ENCODE peak calls at places on chromosomes 5 and 9, in nine cellular contexts. H, Y, I, D, P, A, J, Q and B are unnamed samples.

GRCh38 chr5:39494099-39494498 is 69.3 kb upstream of the DAB2 start:
- DNase-seq in J (no peak), P (no peak), Y (no peak), A (no peak), D (no peak), H (no peak), I (no peak), Q (no peak), B (no peak)

GRCh38 chr5:10149911-10150310 is 99.8 kb downstream of the ATPSCKMT start:
- DNase-seq in Y (no peak), Q (no peak), A (no peak), J (no peak), H (no peak), P (no peak), D (no peak), I (no peak), B (no peak)

GRCh38 chr5:6745706-6746217 is 32.5 kb downstream of the TENT4A start:
- DNase-seq in Y (no peak), P (peak; percentile 46), H (no peak), Q (no peak), J (peak; percentile 64), I (peak; percentile 79), D (no peak), A (no peak), B (no peak)

GRCh38 chr9:109001275-109001676 is 12.0 kb downstream of the CTNNAL1 start:
- DNase-seq in P (peak; percentile 47), J (no peak), Y (no peak), Q (no peak), D (no peak), H (no peak), A (no peak), I (peak; percentile 93), B (no peak)

GRCh38 chr5:112533315-112533867 is 114.3 kb upstream of the EPB41L4A start:
- DNase-seq in P (peak; percentile 40), I (no peak), J (no peak), Q (no peak), A (no peak), H (no peak), D (no peak), Y (no peak), B (no peak)

GRCh38 chr5:124402144-124402581 is 344.3 kb downstream of the ZNF608 start:
- DNase-seq in D (peak; percentile 82), I (peak; percentile 60), J (no peak), A (no peak), H (no peak), Y (peak; percentile 69), P (no peak), Q (no peak), B (no peak)

GRCh38 chr5:176391999-176392398 is 3.4 kb downstream of the HIGD2A start:
- DNase-seq in A (peak; percentile 23), P (no peak), I (no peak), Q (peak; percentile 5), D (no peak), Y (no peak), H (no peak), J (no peak), B (no peak)

GRCh38 chr5:127757576-127757975 is 54.4 kb downstream of the CCDC192 start:
- DNase-seq in P (peak; percentile 59), D (no peak), A (no peak), Y (no peak), Q (no peak), I (peak; percentile 64), J (no peak), H (no peak), B (peak; percentile 43)

GRCh38 chr5:95032801-95033200 is 252.1 kb downstream of the MCTP1 start:
- DNase-seq in P (no peak), A (no peak), D (no peak), H (no peak), J (no peak), I (no peak), Y (no peak), Q (no peak), B (no peak)

GRCh38 chr5:139378941-139379361 is 4.1 kb downstream of the SLC23A1 start:
- DNase-seq in I (no peak), H (no peak), D (peak; percentile 56), P (no peak), Y (no peak), Q (no peak), A (no peak), J (no peak), B (no peak)

GRCh38 chr9:121282309-121283071 is 14.5 kb downstream of the GSN start:
- DNase-seq in P (no peak), Y (peak; percentile 48), H (no peak), I (peak; percentile 96), A (peak; percentile 79), J (no peak), D (no peak), Q (peak; percentile 70), B (no peak)

GRCh38 chr9:121281614-121282291 is 13.8 kb downstream of the GSN start:
- DNase-seq in Q (peak; percentile 90), D (no peak), I (peak; percentile 82), H (no peak), P (peak; percentile 71), J (no peak), A (peak; percentile 87), Y (peak; percentile 92), B (no peak)

GRCh38 chr9:121283072-121283398 is 15.1 kb downstream of the GSN start:
- DNase-seq in A (no peak), Y (no peak), P (no peak), Q (no peak), J (no peak), H (no peak), D (no peak), I (no peak), B (no peak)

GRCh38 chr9:121279841-121280388 is 12.0 kb downstream of the GSN start:
- DNase-seq in D (no peak), P (no peak), Y (no peak), A (peak; percentile 32), H (no peak), Q (no peak), J (no peak), I (no peak), B (no peak)

GRCh38 chr9:121280715-121281613 is 13.0 kb downstream of the GSN start:
- DNase-seq in J (no peak), I (no peak), D (peak; percentile 50), Y (no peak), P (no peak), H (no peak), A (no peak), Q (no peak), B (no peak)
- TF ChIP-seq CTCF in J (no peak), I (no peak), D (no peak), Y (no peak), P (no peak), H (no peak), A (no peak), Q (no peak), B (no peak)

GRCh38 chr5:56358046-56358445 is 124.9 kb upstream of the ANKRD55 start:
- DNase-seq in I (no peak), Y (no peak), D (no peak), A (no peak), P (no peak), H (no peak), J (no peak), Q (no peak), B (no peak)

GRCh38 chr5:56359429-56359781 is 126.3 kb upstream of the ANKRD55 start:
- DNase-seq in A (no peak), I (no peak), Q (no peak), Y (no peak), J (no peak), P (no peak), D (no peak), H (no peak), B (no peak)

GRCh38 chr5:56357426-56357825 is 124.3 kb upstream of the ANKRD55 start:
- DNase-seq in I (no peak), P (no peak), Y (no peak), D (no peak), Q (no peak), J (no peak), H (no peak), A (no peak), B (no peak)

GRCh38 chr5:56359809-56360685 is 126.9 kb upstream of the ANKRD55 start:
- DNase-seq in Y (no peak), I (no peak), A (no peak), D (no peak), Q (no peak), H (no peak), P (no peak), J (no peak), B (no peak)

DNA sequence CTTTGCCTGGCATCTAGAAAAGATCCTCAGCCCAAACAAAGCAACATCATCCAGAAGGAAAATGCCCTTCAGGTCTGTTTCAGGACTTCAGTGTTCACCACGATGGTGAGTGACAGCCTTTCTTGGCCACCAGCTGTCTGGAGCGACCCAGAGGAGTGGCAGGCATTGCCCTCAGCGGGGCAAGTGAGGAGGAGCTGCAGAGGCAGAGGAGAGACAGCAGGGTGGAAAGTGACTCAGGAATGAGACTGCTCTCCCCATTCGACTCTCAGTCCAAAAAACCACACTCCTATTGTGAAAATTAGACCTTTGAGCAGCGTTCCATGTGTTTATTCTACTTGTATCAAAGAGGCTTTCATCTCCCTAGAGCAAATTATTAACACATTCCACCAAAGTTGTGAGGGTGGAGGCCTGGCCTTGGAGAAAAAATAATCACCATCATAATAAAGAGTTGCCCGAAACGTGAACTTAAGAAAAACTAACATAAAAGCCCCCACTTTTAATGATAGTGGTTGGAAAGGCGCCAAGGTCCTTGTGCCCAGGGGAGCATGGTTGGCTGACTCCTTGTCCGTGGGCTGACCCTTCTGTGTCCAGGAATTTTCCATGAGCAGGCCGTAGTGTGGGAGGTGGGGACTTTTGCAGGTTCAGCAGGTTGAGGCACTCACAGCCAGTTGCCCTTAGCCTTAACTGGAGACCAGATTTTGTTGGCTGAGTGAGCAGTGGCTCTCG is 125.7 kb upstream of the ANKRD55 start:
- DNase-seq in Q (peak; percentile 92), I (peak; percentile 45), P (peak; percentile 67), Y (no peak), J (no peak), A (no peak), H (no peak), D (no peak), B (no peak)
- TF ChIP-seq CTCF in Q (no peak), I (no peak), P (no peak), Y (no peak), J (no peak), A (no peak), H (no peak), D (no peak), B (no peak)

GRCh38 chr9:88533951-88534455 is 975 bp upstream of the NXNL2 start:
- DNase-seq in D (no peak), P (peak; percentile 78), Q (peak; percentile 77), Y (peak; percentile 39), I (peak; percentile 28), J (no peak), A (no peak), H (no peak), B (peak; percentile 40)
- TF ChIP-seq CTCF in D (no peak), P (no peak), Q (no peak), Y (no peak), I (no peak), J (no peak), A (no peak), H (no peak), B (no peak)

GRCh38 chr5:3509290-3509689 is 86.3 kb upstream of the IRX1 start:
- DNase-seq in Q (no peak), I (no peak), J (no peak), P (no peak), A (no peak), H (no peak), D (no peak), Y (no peak), B (no peak)
- TF ChIP-seq CTCF in Q (no peak), I (no peak), J (no peak), P (no peak), A (no peak), H (no peak), D (no peak), Y (no peak), B (no peak)